ENCODE peak calls at places on chromosomes 4 and X, in four cellular contexts. U, J, H and N are unnamed samples.

GRCh38 chr4:83331959-83332358 is 2.7 kb downstream of the HPSE start:
- DNase-seq in U (no peak), J (no peak), H (no peak), N (no peak)

GRCh38 chrX:74534569-74535038 is 79.8 kb downstream of the RLIM start:
- DNase-seq in U (peak; percentile 36), J (no peak), H (no peak), N (no peak)

GRCh38 chrX:40108959-40109287 is 11.2 kb upstream of the BCOR start:
- DNase-seq in U (no peak), J (peak; percentile 79), H (no peak), N (peak; percentile 45)

GRCh38 chr4:53688186-53688790 is 97.0 kb upstream of the LNX1 start:
- DNase-seq in U (peak; percentile 76), J (peak; percentile 7), H (no peak), N (no peak)

GRCh38 chr4:184792950-184793555 is 32.7 kb downstream of the ACSL1 start:
- DNase-seq in U (no peak), J (peak; percentile 20), H (peak; percentile 63), N (no peak)

GRCh38 chr4:40749717-40750460 is at the start of gene NSUN7:
- DNase-seq in U (no peak), J (no peak), H (no peak), N (peak; percentile 90)

GRCh38 chr4:95660719-95661118 is 111.9 kb upstream of the UNC5C start:
- DNase-seq in U (no peak), J (no peak), H (no peak), N (no peak)

GRCh38 chrX:46407036-46407752 is 138.0 kb downstream of the ZNF674 start:
- DNase-seq in U (no peak), J (no peak), H (no peak), N (no peak)

GRCh38 chr4:145887241-145887964 is 51.2 kb downstream of the ZNF827 start:
- DNase-seq in U (no peak), J (no peak), H (no peak), N (no peak)

GRCh38 chr4:122911588-122911987 is 10.8 kb downstream of the NUDT6 start:
- DNase-seq in U (no peak), J (no peak), H (no peak), N (no peak)

GRCh38 chrX:30690330-30690729 is 37.1 kb downstream of the GK start:
- DNase-seq in U (no peak), J (no peak), H (no peak), N (no peak)

GRCh38 chrX:55120767-55121358 is 32.0 kb downstream of the PAGE2 start:
- DNase-seq in U (no peak), J (peak; percentile 19), H (no peak), N (no peak)

GRCh38 chr4:165635261-165635838 is 237.7 kb upstream of the TLL1 start:
- DNase-seq in U (no peak), J (no peak), H (no peak), N (no peak)

GRCh38 chrX:7414753-7415152 is 266.8 kb upstream of the PUDP start:
- DNase-seq in U (no peak), J (no peak), H (no peak), N (no peak)

GRCh38 chr4:70855464-70855863 is 15.8 kb upstream of the GRSF1 start:
- DNase-seq in U (no peak), J (peak; percentile 26), H (no peak), N (no peak)

GRCh38 chrX:68947882-68948605 is 119.2 kb downstream of the EFNB1 start:
- DNase-seq in U (no peak), J (no peak), H (no peak), N (no peak)

GRCh38 chrX:68992998-68993397 is 164.2 kb downstream of the EFNB1 start:
- DNase-seq in U (no peak), J (no peak), H (no peak), N (no peak)

GRCh38 chrX:9312922-9313867 is 151.7 kb upstream of the TBL1X start:
- DNase-seq in U (no peak), J (peak; percentile 53), H (peak; percentile 15), N (peak; percentile 62)

GRCh38 chrX:150155396-150156048 is 207.6 kb upstream of the MAMLD1 start:
- DNase-seq in U (no peak), J (no peak), H (no peak), N (no peak)

GRCh38 chrX:112147206-112147605 is 64.6 kb upstream of the TRPC5 start:
- DNase-seq in U (no peak), J (peak; percentile 8), H (no peak), N (peak; percentile 12)

GRCh38 chr4:25123236-25123635 is 37.0 kb downstream of the SEPSECS start:
- DNase-seq in U (peak; percentile 37), J (no peak), H (no peak), N (no peak)

GRCh38 chr4:3168029-3168428 is 80.9 kb upstream of the MSANTD1 start:
- DNase-seq in U (peak; percentile 8), J (peak; percentile 26), H (no peak), N (no peak)

GRCh38 chr4:73726000-73726399 is 14.4 kb upstream of the CXCL8 start:
- DNase-seq in U (no peak), J (no peak), H (peak; percentile 63), N (peak; percentile 18)

GRCh38 chr4:80266267-80266901 is at the start of gene FGF5:
- DNase-seq in U (no peak), J (peak; percentile 88), H (no peak), N (peak; percentile 19)

GRCh38 chrX:65463550-65463949 is 71.0 kb downstream of the LAS1L start:
- DNase-seq in U (no peak), J (no peak), H (no peak), N (no peak)

GRCh38 chr4:27007507-27007906 is 146.9 kb downstream of the STIM2 start:
- DNase-seq in U (no peak), J (no peak), H (no peak), N (no peak)

GRCh38 chrX:18534949-18535348 is 109.5 kb downstream of the CDKL5 start:
- DNase-seq in U (no peak), J (no peak), H (no peak), N (no peak)

GRCh38 chr4:102552781-102553180 is 51.6 kb downstream of the NFKB1 start:
- DNase-seq in U (no peak), J (no peak), H (no peak), N (no peak)

GRCh38 chrX:10047133-10047532 is 80.0 kb downstream of the CLDN34 start:
- DNase-seq in U (no peak), J (peak; percentile 23), H (no peak), N (no peak)

GRCh38 chr4:113559947-113560346 is 201.6 kb downstream of the CAMK2D start:
- DNase-seq in U (no peak), J (no peak), H (no peak), N (no peak)

GRCh38 chr4:138897818-138898226 is 117.8 kb upstream of the NOCT start:
- DNase-seq in U (no peak), J (peak; percentile 29), H (no peak), N (peak; percentile 12)

GRCh38 chr4:4820264-4820663 is 39.2 kb upstream of the MSX1 start:
- DNase-seq in U (no peak), J (no peak), H (no peak), N (no peak)

GRCh38 chrX:12843668-12844279 is 23.1 kb upstream of the TLR7 start:
- DNase-seq in U (peak; percentile 85), J (no peak), H (no peak), N (no peak)

GRCh38 chr4:94036964-94037363 is 170.7 kb upstream of the SMARCAD1 start:
- DNase-seq in U (no peak), J (peak; percentile 18), H (no peak), N (no peak)

GRCh38 chr4:139988863-139989765 is 164.9 kb downstream of the MAML3 start:
- DNase-seq in U (no peak), J (no peak), H (peak; percentile 82), N (no peak)
- TF ChIP-seq JUND in U (no peak), J (peak; percentile 72), H (peak; percentile 95), N (no peak)

DNA sequence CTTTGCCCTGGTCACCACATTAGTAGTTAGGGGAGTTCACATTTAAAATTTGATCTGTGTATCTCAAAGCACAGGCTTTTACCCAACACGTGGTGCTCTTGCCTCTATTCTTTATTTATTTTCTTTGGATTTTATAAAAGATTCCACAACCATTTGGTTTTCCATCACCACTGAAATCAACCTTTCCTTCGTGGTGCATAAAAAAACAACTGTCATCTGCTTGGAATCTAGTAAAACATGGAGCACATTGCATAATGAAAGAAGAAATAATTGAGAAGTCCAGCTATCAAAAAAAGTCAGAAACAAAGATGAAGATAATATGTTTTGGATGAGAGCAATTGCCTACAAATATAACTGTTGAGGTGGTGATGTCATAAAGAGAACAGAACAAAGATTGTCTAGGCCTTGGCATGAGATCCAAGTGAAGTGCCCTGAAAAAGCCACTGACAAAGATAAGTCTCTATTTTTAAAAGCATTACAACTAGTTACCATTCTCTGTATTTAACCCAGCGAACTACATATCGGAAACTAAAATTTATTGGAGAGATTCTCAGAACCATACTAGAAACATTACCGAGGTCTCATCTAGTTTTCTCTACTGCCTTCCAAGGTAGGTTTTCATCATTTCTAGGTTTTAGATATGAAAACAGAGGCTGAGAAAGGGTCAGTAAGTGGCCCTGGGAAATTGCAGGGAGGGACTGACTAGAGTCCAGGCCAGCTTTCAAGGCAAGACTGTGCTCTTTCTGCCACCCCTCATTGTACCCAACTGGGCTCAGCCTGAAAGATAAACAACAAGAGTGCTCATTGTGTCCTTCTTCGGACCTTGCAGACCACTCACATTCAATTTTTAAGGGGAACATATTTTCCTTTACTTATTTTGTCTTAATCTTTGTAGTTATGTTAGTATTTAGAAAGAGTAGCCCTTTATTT is 127.3 kb downstream of the MAD2L1 start:
- DNase-seq in U (no peak), J (no peak), H (no peak), N (no peak)
- TF ChIP-seq JUND in U (no peak), J (no peak), H (no peak), N (no peak)

DNA sequence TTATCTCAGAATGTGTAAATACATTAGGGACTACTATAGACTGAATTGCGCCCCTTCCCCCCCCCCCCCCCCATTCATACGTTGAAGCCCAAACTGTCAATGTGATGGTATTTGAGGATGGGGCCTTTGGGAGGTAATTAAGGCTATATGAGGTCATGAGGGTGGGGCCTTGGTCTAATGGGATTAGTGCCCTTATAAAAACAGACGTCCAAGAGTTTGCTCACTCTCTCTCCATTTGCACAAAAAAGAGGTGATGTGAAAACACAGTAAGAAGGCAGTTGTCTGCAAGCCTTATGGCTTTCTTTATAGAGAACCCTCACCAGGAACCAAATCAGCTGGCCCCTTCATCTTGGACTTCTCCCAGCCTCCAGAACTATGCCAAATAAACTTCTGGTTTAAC is 15.3 kb downstream of the SPACA5 start:
- DNase-seq in U (no peak), J (no peak), H (no peak), N (no peak)
- TF ChIP-seq JUND in U (no peak), J (no peak), H (no peak), N (no peak)

GRCh38 chrX:1321689-1322088 is 14.9 kb upstream of the IL3RA start:
- DNase-seq in U (no peak), J (no peak), H (no peak), N (no peak)

GRCh38 chrX:1322393-1322792 is 14.2 kb upstream of the IL3RA start:
- DNase-seq in U (no peak), J (no peak), H (no peak), N (no peak)

GRCh38 chrX:1325515-1326116 is 11.0 kb upstream of the IL3RA start:
- DNase-seq in U (no peak), J (no peak), H (no peak), N (no peak)

GRCh38 chrX:1327651-1328304 is 8.8 kb upstream of the IL3RA start:
- DNase-seq in U (peak; percentile 68), J (no peak), H (no peak), N (no peak)

DNA sequence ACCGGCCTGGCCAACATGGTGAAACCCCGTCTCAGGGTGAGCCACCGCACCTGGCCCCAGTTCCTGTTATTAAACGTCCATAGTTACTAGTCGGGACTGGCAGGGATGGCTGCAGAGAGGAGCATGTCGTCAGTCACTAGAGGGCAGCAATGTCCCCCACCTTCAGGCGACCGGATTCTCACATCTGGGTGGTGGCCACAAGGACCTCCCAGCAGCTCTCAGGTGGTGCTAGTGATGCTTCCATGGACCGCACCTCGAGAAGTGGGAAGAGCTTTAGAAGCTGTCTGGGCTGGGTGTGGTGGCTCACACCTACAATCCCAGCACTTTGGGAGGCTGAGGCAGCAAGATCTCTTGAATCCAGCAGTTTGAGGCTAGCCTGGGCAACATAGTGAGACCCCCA is 13.3 kb upstream of the IL3RA start:
- DNase-seq in U (peak; percentile 55), J (peak; percentile 54), H (peak; percentile 65), N (peak; percentile 79)
- TF ChIP-seq JUND in U (no peak), J (no peak), H (no peak), N (no peak)